ENCODE peak calls at places on chromosomes 5 and 9, in six cellular contexts. One of them, this sample, is unnamed.
A peak's percentile ranks its signal among the peaks of the same experiment; 100 is the strongest.

GRCh38 chr5:90888511-90889324 is 330.1 kb downstream of the ADGRV1 start:
- DNase-seq in GM12878: no peak
- DNase-seq in HepG2: peak; percentile 64
- DNase-seq in GM12891: no peak
- DNase-seq in K562: no peak
- DNase-seq in H1: no peak
- DNase-seq in this sample: no peak

GRCh38 chr5:73437126-73438047 is 11.2 kb downstream of the FOXD1 start:
- DNase-seq in GM12878: no peak
- DNase-seq in HepG2: no peak
- DNase-seq in GM12891: no peak
- DNase-seq in K562: peak; percentile 68
- DNase-seq in H1: peak; percentile 85
- DNase-seq in this sample: no peak

GRCh38 chr5:141521244-141521781 is 32.4 kb downstream of the PCDHGC5 start:
- DNase-seq in GM12878: no peak
- DNase-seq in HepG2: peak; percentile 81
- DNase-seq in GM12891: no peak
- DNase-seq in K562: peak; percentile 36
- DNase-seq in H1: no peak
- DNase-seq in this sample: no peak

GRCh38 chr5:78792342-78793055 is 143.9 kb upstream of the LHFPL2 start:
- DNase-seq in GM12878: no peak
- DNase-seq in HepG2: no peak
- DNase-seq in GM12891: no peak
- DNase-seq in K562: no peak
- DNase-seq in H1: no peak
- DNase-seq in this sample: no peak

GRCh38 chr5:141330299-141331080 is at the start of gene PCDHGA1:
- DNase-seq in GM12878: no peak
- DNase-seq in HepG2: peak; percentile 51
- DNase-seq in GM12891: no peak
- DNase-seq in K562: peak; percentile 31
- DNase-seq in H1: no peak
- DNase-seq in this sample: no peak

GRCh38 chr5:27241564-27242257 is 203.3 kb upstream of the CDH9 start:
- DNase-seq in GM12878: no peak
- DNase-seq in HepG2: no peak
- DNase-seq in GM12891: no peak
- DNase-seq in K562: no peak
- DNase-seq in H1: no peak
- DNase-seq in this sample: no peak

GRCh38 chr9:25935188-25935587 is 256.9 kb upstream of the TUSC1 start:
- DNase-seq in GM12878: no peak
- DNase-seq in HepG2: no peak
- DNase-seq in GM12891: no peak
- DNase-seq in K562: no peak
- DNase-seq in H1: no peak
- DNase-seq in this sample: no peak

GRCh38 chr9:134259708-134260107 is 66.5 kb upstream of the RXRA start:
- DNase-seq in GM12878: no peak
- DNase-seq in HepG2: no peak
- DNase-seq in GM12891: no peak
- DNase-seq in K562: no peak
- DNase-seq in H1: no peak
- DNase-seq in this sample: no peak

GRCh38 chr5:171450423-171451246 is 31.2 kb downstream of the FGF18 start:
- DNase-seq in GM12878: no peak
- DNase-seq in HepG2: no peak
- DNase-seq in GM12891: no peak
- DNase-seq in K562: peak; percentile 45
- DNase-seq in H1: peak; percentile 69
- DNase-seq in this sample: no peak

GRCh38 chr9:100070071-100070470 is 28.7 kb downstream of the ERP44 start:
- DNase-seq in GM12878: no peak
- DNase-seq in HepG2: no peak
- DNase-seq in GM12891: no peak
- DNase-seq in K562: no peak
- DNase-seq in H1: no peak
- DNase-seq in this sample: no peak

GRCh38 chr9:107127608-107128007 is 155.5 kb upstream of the RAD23B start:
- DNase-seq in GM12878: no peak
- DNase-seq in HepG2: no peak
- DNase-seq in GM12891: no peak
- DNase-seq in K562: no peak
- DNase-seq in H1: no peak
- DNase-seq in this sample: no peak

GRCh38 chr5:157388148-157388547 is 71.9 kb upstream of the NIPAL4 start:
- DNase-seq in GM12878: no peak
- DNase-seq in HepG2: no peak
- DNase-seq in GM12891: no peak
- DNase-seq in K562: no peak
- DNase-seq in H1: no peak
- DNase-seq in this sample: no peak

DNA sequence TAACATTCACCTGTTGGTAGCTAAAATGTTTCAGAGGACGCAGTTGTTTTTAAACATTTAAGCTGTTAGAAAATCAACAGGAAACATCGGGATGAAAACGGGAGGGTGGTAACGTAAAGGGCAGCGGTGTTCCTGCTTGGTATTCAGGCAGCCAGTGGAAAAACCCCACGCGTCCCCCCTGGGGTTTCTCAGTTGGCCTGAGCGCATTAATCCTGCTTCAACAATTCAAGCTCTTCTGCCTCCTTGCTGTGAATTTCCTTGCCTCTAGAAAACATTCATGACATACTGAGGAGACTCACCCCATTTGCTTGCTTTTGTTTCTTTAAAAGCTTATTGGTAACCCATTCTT is 179.7 kb downstream of the YTHDC2 start:
- DNase-seq in GM12878: no peak
- DNase-seq in HepG2: no peak
- DNase-seq in GM12891: no peak
- DNase-seq in K562: no peak
- DNase-seq in H1: peak; percentile 68
- DNase-seq in this sample: no peak
- TF ChIP-seq TAF1 in GM12878: no peak
- TF ChIP-seq TAF1 in HepG2: no peak
- TF ChIP-seq TAF1 in GM12891: no peak
- TF ChIP-seq TAF1 in K562: no peak
- TF ChIP-seq TAF1 in H1: no peak
- TF ChIP-seq TAF1 in this sample: no peak

DNA sequence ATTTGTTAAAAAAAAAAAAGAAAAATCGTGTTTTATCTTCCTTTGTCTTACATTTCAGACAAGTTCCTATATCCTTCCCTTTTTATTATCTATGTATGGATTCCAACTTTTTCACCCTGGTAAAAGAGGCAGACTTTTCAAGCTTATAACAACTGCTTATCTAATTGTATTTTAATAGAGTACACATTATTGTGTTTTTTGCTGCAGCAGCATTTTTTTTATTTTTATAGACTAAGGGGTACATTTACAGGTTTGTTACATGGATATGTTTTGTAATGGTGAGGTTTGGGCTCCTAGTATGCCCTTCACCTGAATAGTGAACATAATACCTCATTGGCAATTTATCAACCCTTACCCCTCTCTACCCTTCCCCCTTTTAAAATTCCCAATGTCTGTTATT is 195.0 kb upstream of the RGMB start:
- DNase-seq in GM12878: no peak
- DNase-seq in HepG2: no peak
- DNase-seq in GM12891: no peak
- DNase-seq in K562: no peak
- DNase-seq in H1: no peak
- DNase-seq in this sample: no peak
- TF ChIP-seq POLR2A in GM12878: no peak
- TF ChIP-seq POLR2A in HepG2: no peak
- TF ChIP-seq POLR2A in GM12891: no peak
- TF ChIP-seq POLR2A in K562: no peak
- TF ChIP-seq POLR2A in H1: no peak
- TF ChIP-seq POLR2A in this sample: no peak

GRCh38 chr5:29185558-29185957 is 2007.9 kb upstream of the CDH6 start:
- DNase-seq in GM12878: no peak
- DNase-seq in HepG2: no peak
- DNase-seq in GM12891: no peak
- DNase-seq in K562: no peak
- DNase-seq in H1: no peak
- DNase-seq in this sample: no peak
- TF ChIP-seq TAF1 in GM12878: no peak
- TF ChIP-seq TAF1 in HepG2: no peak
- TF ChIP-seq TAF1 in GM12891: no peak
- TF ChIP-seq TAF1 in K562: no peak
- TF ChIP-seq TAF1 in H1: no peak
- TF ChIP-seq TAF1 in this sample: no peak

GRCh38 chr9:18237776-18238175 is 236.2 kb upstream of the ADAMTSL1 start:
- DNase-seq in GM12878: no peak
- DNase-seq in HepG2: no peak
- DNase-seq in GM12891: no peak
- DNase-seq in K562: no peak
- DNase-seq in H1: no peak
- DNase-seq in this sample: no peak

GRCh38 chr9:18235181-18235908 is 238.6 kb upstream of the ADAMTSL1 start:
- DNase-seq in GM12878: no peak
- DNase-seq in HepG2: no peak
- DNase-seq in GM12891: no peak
- DNase-seq in K562: no peak
- DNase-seq in H1: no peak
- DNase-seq in this sample: no peak

GRCh38 chr9:18238254-18238653 is 235.7 kb upstream of the ADAMTSL1 start:
- DNase-seq in GM12878: no peak
- DNase-seq in HepG2: no peak
- DNase-seq in GM12891: no peak
- DNase-seq in K562: no peak
- DNase-seq in H1: no peak
- DNase-seq in this sample: no peak

GRCh38 chr9:18238752-18239151 is 235.2 kb upstream of the ADAMTSL1 start:
- DNase-seq in GM12878: no peak
- DNase-seq in HepG2: no peak
- DNase-seq in GM12891: no peak
- DNase-seq in K562: no peak
- DNase-seq in H1: no peak
- DNase-seq in this sample: no peak

DNA sequence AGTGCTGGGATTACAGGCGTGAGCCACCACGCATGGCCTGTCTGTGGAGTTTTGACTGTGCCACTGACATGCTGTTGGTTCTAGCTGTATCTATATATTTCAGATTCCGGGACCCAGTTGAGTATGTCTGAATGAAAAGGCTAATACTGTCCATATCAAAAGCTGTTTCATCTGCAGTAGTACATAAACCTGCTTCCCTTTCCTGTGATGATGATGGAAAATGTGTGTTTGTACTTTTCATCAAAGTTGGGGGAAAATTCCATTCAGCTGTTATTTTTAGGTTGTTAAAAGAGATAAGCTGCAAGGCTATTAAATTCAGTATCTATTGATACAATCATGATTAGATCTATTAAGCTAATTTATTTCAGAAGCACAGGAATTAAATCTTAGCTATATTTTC is 237.6 kb upstream of the ADAMTSL1 start:
- DNase-seq in GM12878: no peak
- DNase-seq in HepG2: no peak
- DNase-seq in GM12891: no peak
- DNase-seq in K562: no peak
- DNase-seq in H1: no peak
- DNase-seq in this sample: no peak
- TF ChIP-seq POLR2A in GM12878: no peak
- TF ChIP-seq POLR2A in HepG2: no peak
- TF ChIP-seq POLR2A in GM12891: no peak
- TF ChIP-seq POLR2A in K562: no peak
- TF ChIP-seq POLR2A in H1: no peak
- TF ChIP-seq POLR2A in this sample: no peak

GRCh38 chr5:1668141-1668721 is 131.4 kb downstream of the MRPL36 start:
- DNase-seq in GM12878: no peak
- DNase-seq in HepG2: no peak
- DNase-seq in GM12891: no peak
- DNase-seq in K562: peak; percentile 57
- DNase-seq in H1: no peak
- DNase-seq in this sample: no peak

GRCh38 chr5:1666221-1666620 is 133.4 kb downstream of the MRPL36 start:
- DNase-seq in GM12878: no peak
- DNase-seq in HepG2: no peak
- DNase-seq in GM12891: no peak
- DNase-seq in K562: no peak
- DNase-seq in H1: no peak
- DNase-seq in this sample: no peak

GRCh38 chr5:1665803-1666202 is 133.8 kb downstream of the MRPL36 start:
- DNase-seq in GM12878: no peak
- DNase-seq in HepG2: no peak
- DNase-seq in GM12891: no peak
- DNase-seq in K562: no peak
- DNase-seq in H1: no peak
- DNase-seq in this sample: no peak

GRCh38 chr5:1667648-1668140 is 131.9 kb downstream of the MRPL36 start:
- DNase-seq in GM12878: no peak
- DNase-seq in HepG2: no peak
- DNase-seq in GM12891: no peak
- DNase-seq in K562: no peak
- DNase-seq in H1: no peak
- DNase-seq in this sample: no peak

DNA sequence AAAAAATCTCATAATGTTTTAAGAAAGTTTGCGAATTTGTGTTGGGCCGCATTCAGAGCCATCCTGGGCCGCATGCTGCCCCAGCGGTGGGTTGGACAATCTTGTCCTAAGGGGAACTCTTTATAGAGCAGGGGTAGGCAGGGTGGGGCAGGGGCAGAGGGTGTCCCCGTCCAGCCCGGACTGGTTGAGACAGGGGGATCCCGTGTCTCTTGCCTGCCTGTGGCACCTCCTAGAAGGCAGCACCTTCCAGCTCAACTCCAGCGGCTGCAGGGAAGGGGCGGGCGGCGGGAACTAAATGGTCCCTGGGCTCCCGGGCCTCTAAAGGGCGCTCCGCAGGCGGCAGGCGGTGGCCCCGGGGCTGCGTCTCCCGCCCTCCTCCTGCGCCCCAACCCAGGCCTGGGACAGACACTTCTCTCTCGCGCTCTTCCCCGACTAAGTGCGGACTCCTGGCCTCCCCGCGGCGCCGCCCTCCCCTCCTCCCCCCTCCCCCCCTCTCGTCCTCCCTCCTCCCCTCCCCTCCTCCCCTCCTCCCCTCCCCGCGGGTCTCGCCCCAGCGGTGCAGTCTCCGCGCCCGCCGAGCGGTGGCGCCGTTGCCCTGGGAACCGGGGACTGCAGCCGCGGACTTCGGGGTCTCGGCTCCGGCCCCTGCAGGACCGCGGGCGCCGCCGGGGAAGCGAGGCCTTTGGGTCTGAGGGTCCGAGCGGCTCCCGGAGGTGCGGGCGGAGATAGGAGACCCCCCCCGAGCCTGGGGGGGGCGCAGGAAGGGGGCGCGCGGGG is 132.6 kb downstream of the MRPL36 start:
- DNase-seq in GM12878: no peak
- DNase-seq in HepG2: no peak
- DNase-seq in GM12891: peak; percentile 82
- DNase-seq in K562: peak; percentile 87
- DNase-seq in H1: peak; percentile 96
- DNase-seq in this sample: peak; percentile 73
- TF ChIP-seq TAF1 in GM12878: no peak
- TF ChIP-seq TAF1 in HepG2: no peak
- TF ChIP-seq TAF1 in GM12891: no peak
- TF ChIP-seq TAF1 in K562: no peak
- TF ChIP-seq TAF1 in H1: no peak
- TF ChIP-seq TAF1 in this sample: no peak

This sample was measured in GM12892.